ENCODE peak calls at places on chromosomes 2 and 18, in four cellular contexts. U, A, L and B are unnamed samples.

GRCh38 chr2:7191927-7192326 is 274.7 kb downstream of the RNF144A start:
- DNase-seq in U (no peak), L (no peak), A (peak; percentile 57), B (no peak)

GRCh38 chr2:236045264-236046235 is 122.6 kb downstream of the GBX2 start:
- DNase-seq in U (no peak), A (no peak), L (no peak), B (no peak)

GRCh38 chr2:161223139-161223732 is 63.0 kb downstream of the TANK start:
- DNase-seq in U (no peak), A (peak; percentile 48), L (no peak), B (peak; percentile 31)

GRCh38 chr2:23520256-23520655 is 135.3 kb downstream of the KLHL29 start:
- DNase-seq in A (no peak), L (no peak), U (no peak), B (no peak)

GRCh38 chr2:220006152-220006551 is 378.7 kb downstream of the SLC4A3 start:
- DNase-seq in A (no peak), L (no peak), U (no peak), B (no peak)

GRCh38 chr2:203886579-203887230 is 19.1 kb downstream of the CTLA4 start:
- DNase-seq in U (no peak), A (no peak), L (no peak), B (no peak)

GRCh38 chr2:16971722-16972234 is 306.1 kb upstream of the CYRIA start:
- DNase-seq in A (no peak), L (no peak), U (no peak), B (no peak)

GRCh38 chr2:68936462-68936861 is 16.2 kb downstream of the GKN2 start:
- DNase-seq in U (no peak), L (no peak), A (no peak), B (no peak)

GRCh38 chr2:215851091-215851490 is 162.3 kb downstream of the MREG start:
- DNase-seq in U (no peak), A (no peak), L (no peak), B (no peak)

GRCh38 chr2:133293544-133294270 is 274.6 kb downstream of the NCKAP5 start:
- DNase-seq in A (no peak), U (no peak), L (no peak), B (no peak)

GRCh38 chr2:217890445-217890844 is 112.3 kb downstream of the TNS1 start:
- DNase-seq in U (peak; percentile 90), L (no peak), A (peak; percentile 33), B (peak; percentile 73)

GRCh38 chr18:64929026-64929425 is 780.1 kb upstream of the LINC00305 start:
- DNase-seq in A (no peak), U (no peak), L (no peak), B (no peak)

GRCh38 chr18:21281611-21282010 is 39.6 kb downstream of the GREB1L start:
- DNase-seq in L (no peak), U (no peak), A (no peak), B (no peak)

GRCh38 chr2:179020156-179020750 is 29.7 kb downstream of the CCDC141 start:
- DNase-seq in U (no peak), L (peak; percentile 83), A (peak; percentile 38), B (no peak)

GRCh38 chr2:119692954-119693353 is 14.0 kb downstream of the TMEM177 start:
- DNase-seq in L (no peak), A (no peak), U (peak; percentile 45), B (no peak)

GRCh38 chr2:150567771-150568278 is 80.4 kb upstream of the RND3 start:
- DNase-seq in U (no peak), A (no peak), L (no peak), B (no peak)

GRCh38 chr2:215370116-215370965 is 58.5 kb downstream of the ATIC start:
- DNase-seq in A (no peak), L (no peak), U (no peak), B (no peak)

GRCh38 chr2:176597916-176598315 is 328.7 kb downstream of the MTX2 start:
- DNase-seq in A (no peak), L (no peak), U (no peak), B (no peak)

GRCh38 chr2:219104107-219105050 is 43.7 kb upstream of the IHH start:
- DNase-seq in A (peak; percentile 60), U (no peak), L (no peak), B (no peak)

GRCh38 chr2:42806786-42807185 is 14.4 kb upstream of the HAAO start:
- DNase-seq in A (no peak), U (no peak), L (no peak), B (no peak)

GRCh38 chr2:120871016-120871635 is 135.5 kb downstream of the GLI2 start:
- DNase-seq in U (no peak), L (no peak), A (no peak), B (no peak)

GRCh38 chr2:80548469-80548868 is 243.9 kb upstream of the LRRTM1 start:
- DNase-seq in L (no peak), U (no peak), A (no peak), B (no peak)

GRCh38 chr2:36912692-36913091 is 53.6 kb downstream of the STRN start:
- DNase-seq in U (no peak), A (no peak), L (no peak), B (no peak)

GRCh38 chr2:54945401-54946219 is 104.6 kb downstream of the RTN4 start:
- DNase-seq in U (peak; percentile 85), A (peak; percentile 24), L (no peak), B (peak; percentile 77)

GRCh38 chr2:119366161-119366648 is 429 bp downstream of the C2orf76 start:
- DNase-seq in A (peak; percentile 20), L (no peak), U (peak; percentile 69), B (no peak)

GRCh38 chr2:239960929-239961661 is 64.0 kb downstream of the NDUFA10 start:
- DNase-seq in L (peak; percentile 27), U (no peak), A (no peak), B (no peak)

GRCh38 chr18:79899609-79900435 is 51.6 kb downstream of the SLC66A2 start:
- DNase-seq in L (peak; percentile 34), A (no peak), U (peak; percentile 46), B (no peak)

GRCh38 chr2:18860179-18860578 is 270.8 kb upstream of the NT5C1B start:
- DNase-seq in L (no peak), A (no peak), U (no peak), B (no peak)

GRCh38 chr2:120622886-120623753 is 112.5 kb upstream of the GLI2 start:
- DNase-seq in U (peak; percentile 45), A (no peak), L (no peak), B (no peak)

GRCh38 chr2:166384774-166385173 is 9.0 kb upstream of the SCN9A start:
- DNase-seq in A (peak; percentile 36), U (no peak), L (no peak), B (no peak)

GRCh38 chr2:205403244-205403845 is 279.0 kb upstream of the NRP2 start:
- DNase-seq in L (no peak), U (no peak), A (no peak), B (no peak)

GRCh38 chr2:75553961-75554539 is 6.7 kb downstream of the EVA1A start:
- DNase-seq in L (no peak), U (no peak), A (no peak), B (no peak)

GRCh38 chr2:136360790-136361189 is 242.8 kb upstream of the CXCR4 start:
- DNase-seq in U (no peak), L (no peak), A (no peak), B (no peak)
- TF ChIP-seq EP300 in U (no peak), L (no peak), A (no peak), B (no peak)

DNA sequence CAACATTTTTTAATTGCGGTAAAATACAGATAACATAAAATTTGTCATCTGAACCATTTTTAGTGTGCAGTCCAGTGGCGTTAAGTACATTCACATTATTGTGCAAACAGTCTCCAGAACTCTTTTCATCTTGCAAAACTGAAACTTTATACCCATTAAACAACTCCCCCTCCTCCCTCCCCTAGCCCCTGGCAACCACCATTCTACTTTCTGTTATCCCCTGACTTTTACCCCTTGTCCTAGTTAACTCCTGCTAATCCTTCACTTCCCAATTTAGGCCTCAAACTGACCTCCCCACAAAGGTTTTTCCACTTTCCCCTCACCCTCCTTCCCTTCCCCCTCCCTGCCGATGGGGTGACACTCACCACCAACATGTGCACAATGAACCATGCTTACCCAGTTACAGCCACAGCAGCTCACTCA is 54.7 kb downstream of the KIAA2012 start:
- DNase-seq in U (no peak), A (no peak), L (no peak), B (no peak)
- H3K4me3 ChIP-seq in U (no peak overlapping the region), A (no peak overlapping the region), L (no peak overlapping the region), B (no peak overlapping the region)

GRCh38 chr2:208269091-208269490 is 3.0 kb downstream of the PIKFYVE start:
- DNase-seq in A (peak; percentile 12), L (no peak), U (no peak), B (no peak)
- TF ChIP-seq CTCF in A (no peak), L (no peak), U (no peak), B (no peak)

GRCh38 chr2:30971291-30972025 is 164.2 kb upstream of the CAPN13 start:
- DNase-seq in A (no peak), U (no peak), L (no peak), B (no peak)
- TF ChIP-seq EP300 in A (no peak), U (no peak), L (no peak), B (no peak)

DNA sequence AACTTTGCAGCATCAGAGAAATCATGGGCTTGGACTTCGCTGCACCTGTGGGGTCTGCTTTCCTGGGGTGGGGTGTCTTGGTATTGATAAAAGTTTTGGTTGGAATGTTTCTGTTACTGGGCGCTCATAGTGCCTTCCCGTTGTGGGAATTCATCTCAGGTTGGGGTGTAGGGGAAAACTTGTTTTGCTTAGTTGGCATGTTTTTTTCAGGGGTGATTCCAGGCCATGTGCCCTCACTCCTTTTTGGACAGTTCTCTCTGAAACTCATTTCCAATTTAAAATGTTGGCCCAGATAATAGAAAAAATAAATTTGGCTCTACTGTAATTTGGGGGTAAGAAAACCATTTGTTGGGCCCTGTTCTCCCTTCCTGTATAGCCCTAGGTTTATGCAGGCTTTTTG is 1.5 kb downstream of the LTBP1 start:
- DNase-seq in U (no peak), A (no peak), L (no peak), B (no peak)
- H3K4me3 ChIP-seq in U (peak overlapping the region; percentile 94), A (peak overlapping the region; percentile 96), L (peak overlapping the region; percentile 67), B (peak overlapping the region; percentile 59)